ENCODE peak calls at places on chromosomes 16 and 17, in ten cellular contexts. Z, B, F, V, Q, N, T, L, K and H are unnamed samples.

GRCh38 chr17:81656835-81657234 is 493 bp upstream of the PDE6G start:
- DNase-seq in Z (no peak), B (no peak), F (no peak), V (no peak), Q (no peak), N (no peak), T (no peak), L (no peak), K (no peak), H (no peak)

GRCh38 chr16:79698341-79698753 is 97.8 kb upstream of the MAF start:
- DNase-seq in Z (peak; percentile 40), B (no peak), F (no peak), V (peak; percentile 76), Q (peak; percentile 69), N (no peak), T (no peak), L (no peak), K (peak; percentile 88), H (no peak)

GRCh38 chr17:51372345-51373004 is 112.1 kb downstream of the UTP18 start:
- DNase-seq in Z (peak; percentile 73), B (peak; percentile 63), F (no peak), V (peak; percentile 81), Q (peak; percentile 21), N (peak; percentile 77), T (no peak), L (peak; percentile 32), K (peak; percentile 67), H (no peak)

GRCh38 chr16:82609140-82609539 is 17.6 kb upstream of the CDH13 start:
- DNase-seq in Z (no peak), B (no peak), F (no peak), V (no peak), Q (peak; percentile 59), N (no peak), T (no peak), L (no peak), K (no peak), H (no peak)

GRCh38 chr17:66713533-66714042 is 121.3 kb upstream of the CACNG5 start:
- DNase-seq in Z (no peak), B (no peak), F (no peak), V (no peak), Q (no peak), N (peak; percentile 41), T (no peak), L (no peak), K (no peak), H (no peak)

GRCh38 chr17:6574689-6575595 is 18.6 kb upstream of the PITPNM3 start:
- DNase-seq in Z (peak; percentile 73), B (peak; percentile 71), F (peak; percentile 38), V (peak; percentile 67), Q (peak; percentile 49), N (no peak), T (peak; percentile 77), L (peak; percentile 52), K (peak; percentile 68), H (peak; percentile 63)

GRCh38 chr17:63476494-63476856 is 386 bp upstream of the ACE start:
- DNase-seq in Z (no peak), B (no peak), F (no peak), V (no peak), Q (no peak), N (no peak), T (no peak), L (no peak), K (no peak), H (no peak)

GRCh38 chr17:70119961-70120360 is 44.9 kb downstream of the KCNJ16 start:
- DNase-seq in Z (no peak), B (no peak), F (no peak), V (peak; percentile 32), Q (no peak), N (no peak), T (no peak), L (no peak), K (no peak), H (no peak)

GRCh38 chr17:79073706-79074088 is 927 bp upstream of the ENGASE start:
- DNase-seq in Z (no peak), B (no peak), F (no peak), V (no peak), Q (no peak), N (no peak), T (peak; percentile 47), L (no peak), K (no peak), H (no peak)

GRCh38 chr17:79615926-79616325 is 5.1 kb upstream of the RBFOX3 start:
- DNase-seq in Z (no peak), B (no peak), F (no peak), V (no peak), Q (no peak), N (no peak), T (peak; percentile 27), L (no peak), K (no peak), H (no peak)

GRCh38 chr17:77419095-77419494 is 278.3 kb downstream of the SEC14L1 start:
- DNase-seq in Z (no peak), B (no peak), F (no peak), V (no peak), Q (no peak), N (no peak), T (no peak), L (no peak), K (no peak), H (no peak)

GRCh38 chr17:77419547-77420475 is 279.0 kb downstream of the SEC14L1 start:
- DNase-seq in Z (peak; percentile 80), B (no peak), F (no peak), V (peak; percentile 42), Q (no peak), N (no peak), T (no peak), L (no peak), K (peak; percentile 63), H (no peak)

GRCh38 chr17:77420804-77421634 is 280.2 kb downstream of the SEC14L1 start:
- DNase-seq in Z (peak; percentile 93), B (peak; percentile 79), F (no peak), V (peak; percentile 85), Q (no peak), N (peak; percentile 70), T (no peak), L (no peak), K (peak; percentile 94), H (no peak)

GRCh38 chr17:77421635-77421982 is 280.8 kb downstream of the SEC14L1 start:
- DNase-seq in Z (no peak), B (no peak), F (no peak), V (no peak), Q (no peak), N (no peak), T (no peak), L (no peak), K (no peak), H (no peak)

GRCh38 chr17:77420476-77420803 is 279.7 kb downstream of the SEC14L1 start:
- DNase-seq in Z (no peak), B (no peak), F (no peak), V (no peak), Q (no peak), N (no peak), T (no peak), L (no peak), K (peak; percentile 40), H (no peak)
- TF ChIP-seq CTCF in Z (peak; percentile 12), B (peak; percentile 47), F (peak; percentile 5), V (no peak), Q (no peak), N (no peak), T (no peak), L (no peak), K (peak; percentile 45), H (peak; percentile 37)

GRCh38 chr16:87350031-87350430 is 32.8 kb upstream of the C16orf95 start:
- DNase-seq in Z (no peak), B (no peak), F (no peak), V (no peak), Q (no peak), N (no peak), T (no peak), L (no peak), K (no peak), H (no peak)

GRCh38 chr16:87348616-87349157 is 31.5 kb upstream of the C16orf95 start:
- DNase-seq in Z (no peak), B (no peak), F (no peak), V (no peak), Q (no peak), N (no peak), T (no peak), L (no peak), K (no peak), H (no peak)

GRCh38 chr16:87346517-87347060 is 29.4 kb upstream of the C16orf95 start:
- DNase-seq in Z (no peak), B (no peak), F (no peak), V (no peak), Q (no peak), N (no peak), T (no peak), L (no peak), K (no peak), H (no peak)

GRCh38 chr16:87345721-87346424 is 28.7 kb upstream of the C16orf95 start:
- DNase-seq in Z (no peak), B (no peak), F (no peak), V (no peak), Q (no peak), N (no peak), T (no peak), L (no peak), K (no peak), H (no peak)

DNA sequence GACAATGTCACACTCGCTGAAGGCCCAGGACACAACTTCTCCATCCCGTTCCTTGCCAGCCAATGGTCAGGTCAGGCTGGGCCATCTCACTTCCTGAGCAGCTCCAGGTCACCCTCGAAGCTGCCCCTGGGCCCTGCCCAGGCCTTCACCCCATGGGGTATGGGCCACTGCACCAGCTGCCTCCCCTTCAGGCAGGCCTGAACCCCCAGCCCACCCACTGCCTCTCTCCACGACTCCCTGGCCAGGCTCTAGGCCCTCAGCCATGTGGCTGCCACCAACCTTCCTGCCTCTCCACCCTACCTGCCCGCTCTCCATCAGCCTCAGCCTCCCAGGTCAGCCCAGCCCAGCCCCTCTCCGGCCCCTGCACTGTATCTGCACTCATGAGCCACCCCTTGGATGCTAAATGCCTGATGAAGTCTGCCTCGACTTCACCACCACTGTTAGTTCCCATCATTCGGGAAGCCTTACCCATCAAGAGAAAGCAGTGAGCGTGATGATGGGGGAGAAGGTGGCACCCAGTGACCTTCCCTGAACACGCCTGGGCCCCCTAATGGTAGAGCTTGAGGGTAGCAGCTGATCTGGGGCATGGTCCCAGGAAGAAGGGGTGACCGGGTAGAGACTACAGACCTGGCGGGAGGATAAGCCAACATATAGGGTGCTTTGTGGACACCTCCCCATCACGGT is 30.9 kb upstream of the C16orf95 start:
- DNase-seq in Z (no peak), B (no peak), F (no peak), V (no peak), Q (no peak), N (no peak), T (no peak), L (no peak), K (no peak), H (no peak)
- TF ChIP-seq CTCF in Z (no peak), B (peak; percentile 27), F (no peak), V (no peak), Q (no peak), N (no peak), T (no peak), L (no peak), K (peak; percentile 7), H (no peak)

GRCh38 chr17:75260679-75261335 is 599 bp downstream of the GGA3 start:
- DNase-seq in Z (peak; percentile 24), B (no peak), F (no peak), V (peak; percentile 48), Q (no peak), N (no peak), T (no peak), L (no peak), K (peak; percentile 35), H (no peak)
- TF ChIP-seq CTCF in Z (no peak), B (peak; percentile 54), F (no peak), V (no peak), Q (no peak), N (peak; percentile 20), T (no peak), L (no peak), K (peak; percentile 11), H (no peak)

GRCh38 chr17:57404073-57404472 is 147.8 kb downstream of the MSI2 start:
- DNase-seq in Z (no peak), B (no peak), F (no peak), V (no peak), Q (no peak), N (peak; percentile 33), T (no peak), L (no peak), K (no peak), H (no peak)
- TF ChIP-seq CTCF in Z (no peak), B (peak; percentile 19), F (peak; percentile 4), V (no peak), Q (peak; percentile 6), N (peak; percentile 34), T (no peak), L (no peak), K (no peak), H (no peak)